ENCODE peak calls at places on chromosomes 13 and 19, in five cellular contexts. R is mammary epithelial cell, P is neural progenitor cell, X is fibroblast of lung, W is SK-N-MC. Z is an unnamed sample.

GRCh38 chr13:94683426-94683825 is 28.9 kb downstream of the SOX21 start:
- DNase-seq in P (no peak), W (no peak), R (no peak), X (no peak), Z (peak)

GRCh38 chr13:28531956-28532225 is 37.0 kb upstream of the FLT1 start:
- DNase-seq in P (no peak), X (no peak), R (no peak), W (no peak), Z (no peak)

GRCh38 chr19:42662714-42663113 is 68.0 kb upstream of the CEACAM8 start:
- DNase-seq in W (no peak), P (no peak), R (no peak), X (no peak), Z (no peak)

GRCh38 chr13:110307697-110308376 is 753 bp downstream of the COL4A2 start:
- DNase-seq in P (peak), W (no peak), X (peak), R (peak), Z (peak)

GRCh38 chr13:44955421-44955820 is 33.9 kb downstream of the NUFIP1 start:
- DNase-seq in X (no peak), W (no peak), R (no peak), P (peak), Z (no peak)

GRCh38 chr19:11256189-11256588 is 6.1 kb downstream of the DOCK6 start:
- DNase-seq in P (no peak), W (no peak), R (no peak), X (no peak), Z (no peak)

GRCh38 chr13:113470073-113470472 is 16.8 kb upstream of the ADPRHL1 start:
- DNase-seq in R (no peak), P (no peak), X (no peak), W (no peak), Z (no peak)

GRCh38 chr13:113135281-113135760 is 12.7 kb downstream of the F10 start:
- DNase-seq in X (no peak), P (no peak), W (no peak), R (no peak), Z (no peak)

GRCh38 chr13:65789815-65790214 is 1440.3 kb downstream of the PCDH9 start:
- DNase-seq in W (no peak), R (no peak), X (peak), P (no peak), Z (peak)

GRCh38 chr19:13398780-13399726 is 107.2 kb downstream of the CACNA1A start:
- DNase-seq in P (no peak), R (peak), X (peak), W (no peak), Z (peak)

GRCh38 chr19:15869109-15869555 is 28.7 kb downstream of the CYP4F2 start:
- DNase-seq in R (peak), W (no peak), X (peak), P (no peak), Z (peak)

GRCh38 chr13:76886005-76886291 is 257 bp downstream of the KCTD12 start:
- DNase-seq in R (no peak), P (no peak), W (no peak), X (no peak), Z (no peak)

GRCh38 chr13:109740121-109740520 is 46.3 kb downstream of the IRS2 start:
- DNase-seq in W (no peak), P (no peak), R (no peak), X (no peak), Z (no peak)

GRCh38 chr13:105446197-105446596 is 1089.3 kb downstream of the EFNB2 start:
- DNase-seq in W (no peak), R (no peak), P (no peak), X (no peak), Z (no peak)

GRCh38 chr13:75364131-75364713 is 117.7 kb downstream of the TBC1D4 start:
- DNase-seq in X (no peak), R (peak), W (no peak), P (no peak), Z (no peak)

GRCh38 chr13:35714096-35714495 is 237.6 kb upstream of the MAB21L1 start:
- DNase-seq in W (no peak), P (peak), X (no peak), R (no peak), Z (no peak)

GRCh38 chr13:99256709-99257108 is 1.5 kb downstream of the GPR18 start:
- DNase-seq in R (no peak), W (no peak), X (peak), P (no peak), Z (peak)

GRCh38 chr13:71303144-71303543 is 563.9 kb downstream of the DACH1 start:
- DNase-seq in X (peak), R (no peak), P (no peak), W (no peak), Z (no peak)

GRCh38 chr13:40220299-40220935 is 446.0 kb downstream of the FOXO1 start:
- DNase-seq in R (no peak), X (peak), W (no peak), P (no peak), Z (peak)

GRCh38 chr19:56105090-56105701 is 15.9 kb downstream of the ZNF787 start:
- DNase-seq in W (no peak), R (peak), P (peak), X (peak), Z (peak)

GRCh38 chr13:99123101-99124045 is 77.3 kb upstream of the UBAC2 start:
- DNase-seq in W (no peak), R (peak), X (peak), P (no peak), Z (peak)

GRCh38 chr13:109785892-109786450 is 412 bp downstream of the IRS2 start:
- DNase-seq in W (no peak), P (no peak), X (no peak), R (no peak), Z (peak)

GRCh38 chr13:95643009-95643408 is 1.5 kb downstream of the DZIP1 start:
- DNase-seq in X (no peak), R (no peak), W (no peak), P (peak), Z (no peak)

GRCh38 chr13:51978836-51979556 is 32.3 kb downstream of the ATP7B start:
- DNase-seq in R (no peak), W (no peak), P (no peak), X (no peak), Z (no peak)

GRCh38 chr13:51361111-51361510 is 21.6 kb downstream of the SERPINE3 start:
- DNase-seq in W (no peak), P (no peak), X (peak), R (no peak), Z (no peak)

GRCh38 chr19:11373166-11373884 is 1.1 kb upstream of the SWSAP1 start:
- DNase-seq in R (no peak), W (no peak), X (peak), P (peak), Z (peak)

GRCh38 chr13:107586216-107586615 is 629.1 kb downstream of the LIG4 start:
- DNase-seq in P (no peak), R (no peak), X (peak), W (no peak), Z (peak)

GRCh38 chr19:54138777-54139256 is 1.3 kb downstream of the CNOT3 start:
- DNase-seq in X (no peak), P (no peak), W (no peak), R (no peak), Z (no peak)

GRCh38 chr13:71864094-71864980 is 2.7 kb downstream of the DACH1 start:
- DNase-seq in R (peak), X (peak), W (no peak), P (peak), Z (no peak)

GRCh38 chr19:24054044-24054935 is 32.7 kb upstream of the ZNF254 start:
- DNase-seq in R (peak), P (no peak), W (no peak), X (peak), Z (peak)

GRCh38 chr13:41178040-41178439 is 16.3 kb downstream of the KBTBD7 start:
- DNase-seq in W (no peak), P (no peak), R (peak), X (peak), Z (peak)

GRCh38 chr19:58398087-58398486 is 2.6 kb downstream of the RNF225 start:
- DNase-seq in X (no peak), R (no peak), P (no peak), W (no peak), Z (no peak)
- H3K9ac ChIP-seq in X (no peak), R (no peak), P (no peak), W (no peak), Z (no peak)

DNA sequence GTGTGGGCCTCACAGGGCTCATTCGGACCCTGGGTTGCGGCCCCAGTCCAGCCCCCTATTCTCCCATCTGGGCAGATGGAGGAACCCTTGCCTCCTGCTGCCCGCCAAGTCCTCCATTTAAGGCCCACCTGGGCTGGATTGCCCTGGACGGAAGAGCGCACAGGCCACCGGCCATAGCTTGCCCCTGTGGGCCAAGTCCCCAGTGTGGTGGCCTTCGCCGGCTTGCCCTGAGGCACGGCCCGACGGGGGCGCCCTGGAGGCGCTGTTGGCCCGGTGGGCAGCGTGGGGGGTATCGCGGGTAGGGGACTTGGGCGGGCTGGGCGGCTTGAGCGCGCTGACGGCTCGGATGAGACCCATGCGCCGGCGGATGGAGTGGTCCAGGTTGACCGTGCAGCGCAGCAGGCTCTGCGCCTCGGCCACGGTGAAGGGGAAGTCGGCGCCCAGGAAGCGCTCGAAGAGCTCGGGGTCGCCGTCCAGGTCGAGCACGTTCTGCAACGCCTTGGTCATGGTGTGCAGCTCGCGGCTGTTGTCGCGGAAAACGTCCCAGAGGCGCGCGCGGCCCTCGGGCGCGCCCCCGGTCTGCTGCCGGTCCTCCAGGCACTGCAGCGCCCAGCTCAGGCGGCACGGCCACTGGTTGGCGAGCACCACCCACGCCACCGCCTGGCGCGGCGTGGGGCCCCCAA is 8.8 kb downstream of the NKPD1 start:
- DNase-seq in W (no peak), P (peak), X (no peak), R (no peak), Z (peak)
- TF ChIP-seq EZH2 in W (no peak), P (no peak), X (no peak), R (no peak), Z (no peak)

GRCh38 chr19:6718741-6719539 is 1.5 kb downstream of the C3 start:
- DNase-seq in W (no peak), P (peak), R (peak), X (no peak), Z (peak)
- H3K9ac ChIP-seq in W (no peak), P (no peak), R (no peak), X (no peak), Z (no peak)

DNA sequence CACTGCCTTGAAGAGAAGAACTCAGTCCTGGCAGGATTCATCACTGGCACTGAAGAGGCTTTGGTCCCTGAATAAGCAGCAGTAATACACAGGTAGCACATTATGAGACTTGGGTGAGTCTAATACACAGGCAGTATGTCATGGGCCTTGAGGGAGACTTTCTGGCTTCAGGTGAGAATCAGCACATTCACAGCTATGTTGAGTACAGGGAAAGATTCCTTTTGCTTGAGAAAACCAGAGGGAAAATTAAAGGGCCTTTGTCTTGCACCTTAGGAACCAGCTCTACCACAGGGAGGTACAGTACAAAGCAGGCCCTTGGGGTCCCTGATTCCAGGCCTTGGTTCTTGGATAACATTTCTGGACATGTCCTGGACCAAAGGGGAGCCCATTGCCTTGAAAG is 484.6 kb downstream of the RFC3 start:
- DNase-seq in P (no peak), X (no peak), W (no peak), R (peak), Z (no peak)
- TF ChIP-seq EZH2 in P (no peak), X (no peak), W (no peak), R (no peak), Z (no peak)

DNA sequence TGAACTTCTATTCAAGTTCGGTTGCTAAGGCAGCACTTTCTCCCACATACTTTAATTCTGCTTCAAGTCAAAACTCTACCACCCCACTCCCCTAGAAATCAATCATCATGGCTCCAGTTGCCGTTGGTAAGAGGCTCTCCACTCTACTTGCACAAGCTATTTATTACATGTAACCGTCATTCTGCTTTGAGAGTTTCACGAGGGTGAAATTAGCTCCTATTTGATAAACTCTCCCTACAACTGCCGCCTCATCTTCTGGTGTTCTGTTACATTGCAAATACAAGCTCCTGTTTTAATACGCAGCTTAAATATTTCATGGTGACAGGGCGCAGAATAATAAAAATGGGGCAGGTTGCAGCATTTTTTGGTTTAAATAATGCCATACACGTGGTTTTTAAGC is 28.6 kb downstream of the SLC7A1 start:
- DNase-seq in R (no peak), W (no peak), P (no peak), X (no peak), Z (no peak)
- H3K9ac ChIP-seq in R (no peak), W (no peak), P (no peak), X (no peak), Z (no peak)

GRCh38 chr19:45864629-45865082 is 530 bp downstream of the FOXA3 start:
- DNase-seq in W (no peak), X (no peak), P (no peak), R (no peak), Z (no peak)
- TF ChIP-seq EZH2 in W (no peak), X (peak), P (no peak), R (no peak), Z (peak)

GRCh38 chr13:43880451-43880850 is 747 bp downstream of the LACC1 start:
- DNase-seq in W (no peak), R (no peak), P (no peak), X (no peak), Z (peak)
- H3K9ac ChIP-seq in W (no peak), R (no peak), P (no peak), X (no peak), Z (no peak)

GRCh38 chr19:3784607-3785463 is 1.3 kb downstream of the MATK start:
- DNase-seq in W (no peak), X (no peak), P (peak), R (no peak), Z (peak)

GRCh38 chr19:3783660-3784584 is 2.3 kb downstream of the MATK start:
- DNase-seq in W (no peak), X (no peak), P (peak), R (no peak), Z (no peak)

GRCh38 chr19:3788991-3789778 is 3.0 kb upstream of the MATK start:
- DNase-seq in R (no peak), W (no peak), P (no peak), X (no peak), Z (no peak)

GRCh38 chr19:3785464-3785937 is 680 bp downstream of the MATK start:
- DNase-seq in W (no peak), X (no peak), P (peak), R (no peak), Z (no peak)

GRCh38 chr19:3785938-3786824 is at the start of gene MATK:
- DNase-seq in P (peak), W (no peak), X (no peak), R (no peak), Z (no peak)
- TF ChIP-seq EZH2 in P (peak), W (no peak), X (no peak), R (no peak), Z (no peak)

DNA sequence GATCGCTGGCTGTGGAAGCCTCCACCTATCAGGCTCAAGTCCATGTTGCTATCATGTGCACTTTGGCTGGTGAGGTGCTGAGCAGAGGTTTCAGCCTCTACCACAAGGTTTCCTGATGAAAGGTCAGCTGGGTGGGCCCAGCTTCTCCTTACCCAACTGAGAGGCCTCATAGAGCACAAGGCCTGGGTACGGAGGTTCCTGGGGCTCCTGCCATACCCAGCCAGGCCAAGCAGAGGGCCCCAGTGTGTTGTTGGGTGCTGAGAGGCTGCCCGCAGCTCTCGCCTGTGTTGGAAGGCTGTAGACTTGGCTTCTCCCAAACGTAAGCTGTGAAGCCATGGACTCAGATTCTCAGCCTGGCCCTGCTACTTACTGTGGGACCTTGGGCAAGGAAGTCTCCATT is 28.2 kb downstream of the ACTN4 start:
- DNase-seq in R (no peak), W (no peak), X (no peak), P (no peak), Z (peak)
- H3K9ac ChIP-seq in R (peak), W (no peak), X (no peak), P (no peak), Z (peak)

Z was measured in GM23248.